ENCODE peak calls at places on chromosomes 11 and 22, in five cellular contexts. A, E, S, C and N are unnamed samples.

GRCh38 chr22:30005213-30005857 is 74.9 kb upstream of the HORMAD2 start:
- DNase-seq in C (peak), S (peak), E (peak), A (peak), N (peak)

GRCh38 chr11:122743949-122744876 is 88.7 kb downstream of the UBASH3B start:
- DNase-seq in S (no peak), C (no peak), E (peak), A (no peak), N (no peak)

GRCh38 chr11:73532310-73532709 is 65.6 kb downstream of the FAM168A start:
- DNase-seq in A (no peak), E (no peak), C (no peak), S (no peak), N (no peak)

GRCh38 chr11:64081663-64082442 is 46.1 kb downstream of the FLRT1 start:
- DNase-seq in C (no peak), E (no peak), S (no peak), A (no peak), N (no peak)

GRCh38 chr11:122721964-122722266 is 66.4 kb downstream of the UBASH3B start:
- DNase-seq in S (no peak), C (no peak), E (no peak), A (no peak), N (no peak)

GRCh38 chr22:42383851-42384417 is 48.3 kb downstream of the NFAM1 start:
- DNase-seq in S (no peak), C (no peak), A (no peak), E (no peak), N (no peak)

GRCh38 chr22:42830161-42830560 is 26.9 kb downstream of the ARFGAP3 start:
- DNase-seq in S (no peak), A (no peak), C (no peak), E (no peak), N (no peak)

GRCh38 chr22:44179989-44180705 is 578 bp upstream of the PARVG start:
- DNase-seq in C (no peak), S (no peak), A (no peak), E (no peak), N (no peak)

GRCh38 chr11:112613051-112613972 is 347.9 kb upstream of the NCAM1 start:
- DNase-seq in C (peak), A (no peak), S (peak), E (no peak), N (no peak)

GRCh38 chr11:27701262-27702105 is 1.2 kb upstream of the BDNF start:
- DNase-seq in S (no peak), A (no peak), C (peak), E (no peak), N (no peak)

GRCh38 chr22:44191036-44191454 is 10.3 kb downstream of the PARVG start:
- DNase-seq in A (no peak), S (no peak), C (no peak), E (no peak), N (no peak)

GRCh38 chr11:124465368-124465767 is 19.9 kb upstream of the OR8B8 start:
- DNase-seq in S (no peak), A (no peak), C (no peak), E (no peak), N (no peak)

GRCh38 chr22:26610072-26610958 is 7.5 kb downstream of the CRYBB1 start:
- DNase-seq in C (no peak), A (no peak), E (peak), S (no peak), N (no peak)

GRCh38 chr11:86954288-86955110 is 696 bp downstream of the FZD4 start:
- DNase-seq in C (peak), E (no peak), S (no peak), A (peak), N (no peak)

GRCh38 chr11:117605331-117605730 is 191.7 kb downstream of the DSCAML1 start:
- DNase-seq in E (no peak), A (no peak), S (no peak), C (no peak), N (no peak)

GRCh38 chr11:82680252-82680651 is 53.4 kb downstream of the FAM181B start:
- DNase-seq in C (no peak), S (no peak), E (no peak), A (no peak), N (no peak)

GRCh38 chr11:23755076-23755475 is 741.8 kb upstream of the LUZP2 start:
- DNase-seq in E (no peak), A (no peak), C (no peak), S (no peak), N (no peak)

GRCh38 chr11:9752091-9752490 is 88.2 kb downstream of the SWAP70 start:
- DNase-seq in A (peak), C (peak), E (no peak), S (peak), N (no peak)

GRCh38 chr11:118312328-118312727 is 7.8 kb downstream of the CD3E start:
- DNase-seq in S (no peak), C (no peak), A (no peak), E (no peak), N (no peak)

GRCh38 chr11:12731841-12732336 is 57.7 kb downstream of the TEAD1 start:
- DNase-seq in A (no peak), E (no peak), S (no peak), C (no peak), N (no peak)

GRCh38 chr11:107078375-107078774 is 60.1 kb upstream of the GUCY1A2 start:
- DNase-seq in E (no peak), C (no peak), S (no peak), A (no peak), N (no peak)

GRCh38 chr11:8442301-8442700 is 151.7 kb downstream of the STK33 start:
- DNase-seq in E (no peak), A (no peak), S (peak), C (peak), N (no peak)

GRCh38 chr11:108144615-108145014 is 23.2 kb downstream of the ACAT1 start:
- DNase-seq in A (no peak), E (no peak), S (no peak), C (no peak), N (no peak)

GRCh38 chr22:36546092-36546804 is 17.3 kb upstream of the EIF3D start:
- DNase-seq in E (no peak), C (peak), A (peak), S (peak), N (peak)

GRCh38 chr11:59822989-59823566 is 12.5 kb upstream of the MRPL16 start:
- DNase-seq in C (peak), A (peak), S (peak), E (no peak), N (no peak)

GRCh38 chr22:18104566-18104965 is 6.0 kb upstream of the TUBA8 start:
- DNase-seq in S (no peak), A (no peak), E (no peak), C (no peak), N (no peak)

GRCh38 chr11:100687630-100688395 is 725 bp downstream of the ARHGAP42 start:
- DNase-seq in A (peak), S (peak), C (peak), E (no peak), N (peak)

GRCh38 chr22:41524283-41524682 is 20.0 kb downstream of the POLR3H start:
- DNase-seq in C (no peak), E (no peak), S (no peak), A (no peak), N (no peak)

GRCh38 chr11:2834893-2835767 is 50.4 kb downstream of the CDKN1C start:
- DNase-seq in C (no peak), E (no peak), A (no peak), S (peak), N (no peak)
- TF ChIP-seq GABPA in C (no peak), E (no peak), A (no peak), S (no peak), N (no peak)

GRCh38 chr11:2101171-2101675 is 38.0 kb downstream of the IGF2 start:
- DNase-seq in C (peak), A (no peak), E (no peak), S (no peak), N (no peak)
- TF ChIP-seq GABPA in C (no peak), A (no peak), E (no peak), S (no peak), N (no peak)

DNA sequence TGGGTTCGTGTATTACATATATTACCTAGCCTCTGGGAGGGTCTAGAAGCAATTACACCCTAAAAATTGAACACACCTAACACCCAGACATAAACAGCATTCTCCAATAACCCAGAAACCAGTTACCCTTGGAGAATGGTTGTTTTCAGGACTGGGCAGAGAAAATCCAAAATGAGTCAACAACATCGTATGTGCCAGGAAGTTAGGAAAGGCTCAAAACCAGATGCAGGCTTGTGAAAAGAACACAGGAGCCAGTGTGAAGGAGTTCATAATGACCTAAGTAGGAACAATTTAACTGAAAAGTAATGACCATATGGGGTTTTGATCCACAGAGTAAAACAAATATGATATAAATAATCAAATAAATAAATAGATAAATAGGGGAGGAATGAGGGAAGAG is 5.1 kb upstream of the CLPB start:
- DNase-seq in C (no peak), E (no peak), S (no peak), A (no peak), N (no peak)
- TF ChIP-seq GABPA in C (no peak), E (no peak), S (no peak), A (no peak), N (no peak)

DNA sequence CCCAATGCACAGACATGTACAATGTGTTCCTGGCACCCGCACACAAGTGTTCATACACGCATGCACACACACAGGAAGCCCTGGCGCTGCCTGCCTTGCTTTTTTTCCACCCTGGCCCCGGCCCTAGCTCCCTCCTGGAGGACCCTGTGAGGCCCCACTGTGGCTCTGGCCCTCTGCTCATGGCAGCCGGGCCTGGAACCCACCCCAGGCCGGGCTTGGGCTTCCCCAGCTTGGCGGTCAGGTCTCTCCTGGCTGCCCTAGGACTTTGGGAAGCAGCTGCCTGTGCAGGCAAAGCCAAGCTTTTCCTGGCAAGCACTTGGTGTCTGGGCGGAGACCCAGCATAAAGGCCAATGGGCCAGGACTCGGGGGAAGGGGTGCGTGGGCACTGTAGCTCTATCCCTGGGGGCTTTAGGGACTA is 30.5 kb downstream of the CD82 start:
- DNase-seq in C (no peak), E (no peak), S (no peak), A (no peak), N (no peak)
- TF ChIP-seq GABPA in C (no peak), E (no peak), S (no peak), A (no peak), N (no peak)